ENCODE peak calls at places on chromosomes 6 and 20, in four cellular contexts. D, P, M and V are unnamed samples.
A peak's percentile ranks its signal among the peaks of the same experiment; 100 is the strongest.

GRCh38 chr20:47067776-47068175 is 173.1 kb downstream of the EYA2 start:
- DNase-seq in D (no peak), P (peak; percentile 17), M (no peak), V (no peak)

GRCh38 chr6:43070028-43070632 is 6.0 kb upstream of the PTK7 start:
- DNase-seq in D (no peak), P (peak; percentile 84), M (no peak), V (no peak)

GRCh38 chr20:56893206-56893605 is 264.1 kb downstream of the TFAP2C start:
- DNase-seq in D (no peak), P (no peak), M (no peak), V (no peak)

GRCh38 chr6:162913206-162913605 is 185.4 kb downstream of the PACRG start:
- DNase-seq in D (no peak), P (no peak), M (no peak), V (no peak)

GRCh38 chr20:50561379-50562078 is 51.3 kb downstream of the PTPN1 start:
- DNase-seq in D (peak; percentile 85), P (peak; percentile 94), M (no peak), V (peak; percentile 94)

GRCh38 chr20:21074605-21075336 is 31.4 kb downstream of the LINC00237 start:
- DNase-seq in D (no peak), P (no peak), M (no peak), V (no peak)

GRCh38 chr20:4227085-4227821 is 211.9 kb upstream of the RNF24 start:
- DNase-seq in D (no peak), P (peak; percentile 84), M (no peak), V (no peak)

GRCh38 chr6:163415620-163416379 is 1.3 kb downstream of the QKI start:
- DNase-seq in D (peak; percentile 80), P (peak; percentile 73), M (peak; percentile 25), V (no peak)

GRCh38 chr20:1894951-1895673 is at the start of gene SIRPA:
- DNase-seq in D (peak; percentile 88), P (peak; percentile 89), M (no peak), V (peak; percentile 29)

GRCh38 chr20:20568604-20569205 is 143.7 kb downstream of the RALGAPA2 start:
- DNase-seq in D (no peak), P (peak; percentile 74), M (no peak), V (peak; percentile 47)

GRCh38 chr6:5995705-5996686 is 10.7 kb downstream of the NRN1 start:
- DNase-seq in D (peak; percentile 73), P (peak; percentile 74), M (no peak), V (no peak)

GRCh38 chr6:169575365-169575764 is 126.5 kb downstream of the WDR27 start:
- DNase-seq in D (no peak), P (no peak), M (no peak), V (no peak)

GRCh38 chr6:37783025-37783825 is 36.3 kb upstream of the ZFAND3 start:
- DNase-seq in D (peak; percentile 68), P (peak; percentile 65), M (no peak), V (no peak)

GRCh38 chr20:33689973-33690372 is 3.8 kb upstream of the E2F1 start:
- DNase-seq in D (no peak), P (peak; percentile 53), M (peak; percentile 80), V (no peak)

GRCh38 chr20:57251344-57251743 is 15.1 kb downstream of the BMP7 start:
- DNase-seq in D (no peak), P (no peak), M (no peak), V (no peak)

GRCh38 chr6:168417158-168417557 is 23.8 kb upstream of the SMOC2 start:
- DNase-seq in D (no peak), P (no peak), M (no peak), V (no peak)

GRCh38 chr6:36139431-36139830 is 9.1 kb downstream of the MAPK13 start:
- DNase-seq in D (no peak), P (peak; percentile 26), M (no peak), V (no peak)

GRCh38 chr6:109454483-109455160 is 950 bp downstream of the MICAL1 start:
- DNase-seq in D (peak; percentile 77), P (peak; percentile 54), M (peak; percentile 93), V (no peak)

GRCh38 chr20:39195495-39196129 is 233.5 kb downstream of the DHX35 start:
- DNase-seq in D (no peak), P (no peak), M (no peak), V (no peak)

GRCh38 chr6:9593566-9593965 is 821.3 kb downstream of the TFAP2A start:
- DNase-seq in D (no peak), P (peak; percentile 34), M (no peak), V (no peak)

GRCh38 chr6:6629416-6629815 is 40.9 kb downstream of the LY86 start:
- DNase-seq in D (no peak), P (peak; percentile 4), M (no peak), V (no peak)

GRCh38 chr6:146359123-146359522 is 184.5 kb upstream of the RAB32 start:
- DNase-seq in D (no peak), P (peak; percentile 29), M (no peak), V (no peak)

GRCh38 chr6:113879186-113880096 is 22.3 kb downstream of the MARCKS start:
- DNase-seq in D (peak; percentile 77), P (peak; percentile 88), M (no peak), V (peak; percentile 65)

DNA sequence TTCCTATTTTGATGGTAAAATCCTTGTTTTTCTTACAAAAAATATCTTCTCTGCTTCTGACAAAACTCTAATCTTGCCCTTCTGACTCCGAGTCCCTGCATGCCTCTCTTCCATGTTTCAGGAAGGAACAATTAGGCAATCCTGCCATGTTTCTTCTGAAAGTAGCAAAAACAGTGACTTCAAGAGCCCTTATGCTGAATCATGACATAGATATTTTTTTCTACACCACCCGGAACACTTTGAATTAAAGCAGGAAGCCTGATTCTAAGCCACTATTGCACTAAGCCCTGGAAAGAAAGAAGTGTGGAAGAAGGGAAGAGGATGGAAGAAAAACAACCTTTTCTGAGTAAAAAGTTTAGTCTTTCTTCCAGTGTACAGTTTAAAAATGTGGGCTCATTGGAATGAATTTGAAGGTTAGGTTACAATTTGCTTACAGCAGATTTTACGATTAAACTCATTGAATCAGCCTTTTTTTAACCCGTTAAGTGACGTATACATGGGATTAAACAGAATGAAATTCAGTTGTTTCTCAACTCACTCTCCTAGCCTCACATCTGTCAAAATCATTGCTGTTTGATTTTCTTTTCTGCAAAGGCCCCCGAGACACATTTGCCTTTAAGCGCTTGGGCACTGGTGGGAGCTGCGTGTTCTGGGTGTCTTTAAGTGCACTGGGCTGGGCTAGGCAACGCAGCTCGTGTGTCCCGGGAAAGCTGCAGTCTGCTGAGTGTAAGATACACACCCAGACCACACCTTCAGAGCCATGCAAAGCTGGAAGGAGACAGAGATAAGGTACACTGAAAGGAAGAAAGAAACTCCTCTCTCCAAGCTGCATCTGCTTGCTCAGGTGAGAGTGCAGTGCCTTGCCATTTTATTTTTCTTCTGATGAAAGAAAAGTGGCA is 159.4 kb upstream of the CITED2 start:
- DNase-seq in D (no peak), P (peak; percentile 87), M (no peak), V (peak; percentile 55)
- H3K4me3 ChIP-seq in D (no peak overlapping the region), P (no peak overlapping the region), M (no peak overlapping the region), V (no peak overlapping the region)

GRCh38 chr6:10719386-10720228 is 3.3 kb upstream of the TMEM14C start:
- DNase-seq in D (no peak), P (peak; percentile 40), M (peak; percentile 71), V (no peak)
- H3K4me3 ChIP-seq in D (peak overlapping the region; percentile 56), P (peak overlapping the region; percentile 59), M (peak overlapping the region; percentile 55), V (peak overlapping the region; percentile 40)

GRCh38 chr20:37525810-37526209 is 1.9 kb downstream of the BLCAP start:
- DNase-seq in D (no peak), P (no peak), M (no peak), V (no peak)
- H3K4me3 ChIP-seq in D (peak overlapping the region; percentile 99), P (peak overlapping the region; percentile 97), M (no peak overlapping the region), V (peak overlapping the region; percentile 95)

GRCh38 chr6:131651782-131652181 is 14.7 kb downstream of the ENPP3 start:
- DNase-seq in D (no peak), P (no peak), M (no peak), V (no peak)
- H3K4me3 ChIP-seq in D (no peak overlapping the region), P (no peak overlapping the region), M (no peak overlapping the region), V (no peak overlapping the region)

DNA sequence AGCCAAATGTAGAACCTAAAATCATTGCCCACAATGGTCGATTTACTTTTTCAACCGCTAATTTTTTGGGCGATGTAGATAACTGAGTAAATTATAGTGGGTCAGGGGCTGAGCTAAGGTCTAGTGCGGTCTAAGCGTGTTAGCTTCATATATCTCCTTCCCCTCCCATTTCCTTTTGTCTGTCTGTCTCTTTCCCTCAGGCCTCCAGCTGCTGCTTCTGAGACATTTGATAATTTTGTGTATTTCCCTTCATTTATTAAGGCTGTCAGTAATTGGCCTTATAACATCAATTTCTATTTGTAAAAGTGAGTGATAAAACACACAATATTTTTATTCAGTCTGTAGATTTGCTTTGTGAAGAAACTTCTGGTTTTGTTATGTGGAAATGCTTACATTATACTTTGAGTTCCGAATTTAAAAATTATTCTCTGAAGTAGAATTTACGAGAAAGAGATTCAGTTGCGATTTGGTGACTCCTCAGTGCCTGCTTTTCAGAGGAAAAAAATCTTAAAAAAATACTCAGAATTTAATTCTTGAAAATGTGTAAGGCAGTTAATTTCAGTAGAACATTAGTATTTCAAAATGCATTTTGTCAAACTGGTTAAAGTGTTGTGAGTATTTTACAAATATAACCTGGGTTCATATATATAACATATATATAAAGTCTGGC is 1.4 kb downstream of the TMEM170B start:
- DNase-seq in D (no peak), P (no peak), M (no peak), V (no peak)
- H3K4me3 ChIP-seq in D (peak overlapping the region; percentile 98), P (peak overlapping the region; percentile 65), M (peak overlapping the region; percentile 74), V (peak overlapping the region; percentile 61)

GRCh38 chr6:26554669-26555504 is 16.7 kb downstream of the HMGN4 start:
- DNase-seq in D (no peak), P (peak; percentile 80), M (peak; percentile 70), V (no peak)

GRCh38 chr6:26553264-26553738 is 15.1 kb downstream of the HMGN4 start:
- DNase-seq in D (peak; percentile 89), P (peak; percentile 83), M (peak; percentile 72), V (peak; percentile 44)

GRCh38 chr6:26553739-26554668 is 15.8 kb downstream of the HMGN4 start:
- DNase-seq in D (peak; percentile 91), P (peak; percentile 94), M (peak; percentile 66), V (peak; percentile 90)

GRCh38 chr6:26555505-26556262 is 17.5 kb downstream of the HMGN4 start:
- DNase-seq in D (no peak), P (no peak), M (no peak), V (no peak)

DNA sequence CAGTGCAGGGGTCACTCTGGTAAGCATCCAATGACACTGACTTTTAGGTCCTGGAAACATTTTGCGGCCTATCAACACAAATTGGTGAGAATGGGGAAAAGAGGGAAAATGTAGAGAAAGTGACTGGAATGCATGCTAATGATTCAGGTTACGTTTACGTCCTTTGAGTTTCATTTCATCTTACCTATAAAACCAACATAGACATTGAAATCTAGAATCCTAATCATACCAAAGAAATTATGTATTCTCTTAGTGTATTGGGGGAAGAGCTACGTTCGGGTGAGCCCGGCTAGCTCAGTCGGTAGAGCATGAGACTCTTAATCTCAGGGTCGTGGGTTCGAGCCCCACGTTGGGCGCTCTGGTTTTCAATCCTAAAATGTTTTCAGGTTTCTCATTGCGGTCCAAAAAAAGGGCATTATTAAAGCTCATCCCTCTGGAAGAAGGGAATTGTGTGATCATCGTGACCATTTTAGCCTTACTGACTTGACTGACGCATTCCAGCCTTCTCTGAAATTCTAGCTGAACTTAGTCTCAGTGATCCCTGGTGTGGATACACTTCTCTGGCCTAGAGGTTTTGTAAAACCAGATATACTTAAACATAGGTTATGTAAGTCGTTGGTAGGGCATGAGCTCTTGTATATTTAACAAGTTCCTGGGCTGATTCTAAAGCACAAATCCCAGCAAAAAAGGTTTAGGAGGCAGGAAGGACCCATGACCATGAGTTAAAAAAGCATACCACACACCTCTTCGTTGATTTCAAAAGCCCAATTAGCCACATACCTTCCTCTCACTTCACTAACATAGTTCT is 18.3 kb downstream of the HMGN4 start:
- DNase-seq in D (no peak), P (peak; percentile 96), M (peak; percentile 49), V (no peak)
- H3K4me3 ChIP-seq in D (no peak overlapping the region), P (no peak overlapping the region), M (no peak overlapping the region), V (peak overlapping the region; percentile 59)